ENCODE peak calls at places on chromosomes 2 and 18, in nine cellular contexts. One of them, this sample, is unnamed.

GRCh38 chr2:56014075-56014730 is 90.6 kb upstream of the EFEMP1 start:
- DNase-seq in G401: no peak
- DNase-seq in AG09319: no peak
- DNase-seq in NT2/D1: no peak
- DNase-seq in HCT116: no peak
- DNase-seq in posterior cingulate gyrus: no peak
- DNase-seq in naive thymus-derived CD8-positive, alpha-beta T cell: no peak
- DNase-seq in COR-L47: peak
- DNase-seq in M059J: no peak
- DNase-seq in this sample: no peak

GRCh38 chr2:25168256-25169072 is at the start of gene POMC:
- DNase-seq in G401: no peak
- DNase-seq in naive thymus-derived CD8-positive, alpha-beta T cell: peak
- DNase-seq in COR-L47: peak
- DNase-seq in posterior cingulate gyrus: no peak
- DNase-seq in HCT116: no peak
- DNase-seq in NT2/D1: no peak
- DNase-seq in AG09319: no peak
- DNase-seq in M059J: peak
- DNase-seq in this sample: peak

GRCh38 chr18:41767960-41768359 is 187.1 kb upstream of the PIK3C3 start:
- DNase-seq in G401: no peak
- DNase-seq in HCT116: no peak
- DNase-seq in posterior cingulate gyrus: no peak
- DNase-seq in NT2/D1: no peak
- DNase-seq in COR-L47: peak
- DNase-seq in M059J: peak
- DNase-seq in AG09319: no peak
- DNase-seq in naive thymus-derived CD8-positive, alpha-beta T cell: no peak
- DNase-seq in this sample: no peak

GRCh38 chr2:194319222-194319992 is 1337.6 kb upstream of the SLC39A10 start:
- DNase-seq in M059J: no peak
- DNase-seq in COR-L47: no peak
- DNase-seq in naive thymus-derived CD8-positive, alpha-beta T cell: no peak
- DNase-seq in G401: no peak
- DNase-seq in posterior cingulate gyrus: no peak
- DNase-seq in HCT116: peak
- DNase-seq in NT2/D1: no peak
- DNase-seq in AG09319: no peak
- DNase-seq in this sample: no peak

GRCh38 chr2:134287323-134287722 is 33.5 kb downstream of the MGAT5 start:
- DNase-seq in M059J: no peak
- DNase-seq in AG09319: no peak
- DNase-seq in G401: no peak
- DNase-seq in NT2/D1: no peak
- DNase-seq in COR-L47: no peak
- DNase-seq in posterior cingulate gyrus: no peak
- DNase-seq in naive thymus-derived CD8-positive, alpha-beta T cell: no peak
- DNase-seq in HCT116: no peak
- DNase-seq in this sample: no peak

GRCh38 chr2:48228345-48228684 is 301.6 kb upstream of the STON1 start:
- DNase-seq in NT2/D1: no peak
- DNase-seq in HCT116: no peak
- DNase-seq in AG09319: no peak
- DNase-seq in G401: no peak
- DNase-seq in naive thymus-derived CD8-positive, alpha-beta T cell: no peak
- DNase-seq in posterior cingulate gyrus: no peak
- DNase-seq in COR-L47: no peak
- DNase-seq in M059J: no peak
- DNase-seq in this sample: no peak

GRCh38 chr18:24270937-24271380 is 126.7 kb downstream of the OSBPL1A start:
- DNase-seq in AG09319: peak
- DNase-seq in HCT116: no peak
- DNase-seq in NT2/D1: peak
- DNase-seq in M059J: peak
- DNase-seq in G401: peak
- DNase-seq in naive thymus-derived CD8-positive, alpha-beta T cell: no peak
- DNase-seq in COR-L47: no peak
- DNase-seq in posterior cingulate gyrus: no peak
- DNase-seq in this sample: no peak

GRCh38 chr2:75561566-75562512 is 1.1 kb upstream of the EVA1A start:
- DNase-seq in AG09319: no peak
- DNase-seq in HCT116: no peak
- DNase-seq in COR-L47: no peak
- DNase-seq in naive thymus-derived CD8-positive, alpha-beta T cell: no peak
- DNase-seq in G401: no peak
- DNase-seq in posterior cingulate gyrus: no peak
- DNase-seq in M059J: peak
- DNase-seq in NT2/D1: no peak
- DNase-seq in this sample: no peak

GRCh38 chr18:74172697-74173433 is 24.5 kb downstream of the TIMM21 start:
- DNase-seq in G401: no peak
- DNase-seq in COR-L47: no peak
- DNase-seq in HCT116: no peak
- DNase-seq in posterior cingulate gyrus: peak
- DNase-seq in NT2/D1: no peak
- DNase-seq in naive thymus-derived CD8-positive, alpha-beta T cell: no peak
- DNase-seq in M059J: no peak
- DNase-seq in AG09319: no peak
- DNase-seq in this sample: peak

GRCh38 chr2:151560289-151560688 is 150.6 kb downstream of the RIF1 start:
- DNase-seq in naive thymus-derived CD8-positive, alpha-beta T cell: no peak
- DNase-seq in G401: peak
- DNase-seq in NT2/D1: no peak
- DNase-seq in COR-L47: peak
- DNase-seq in HCT116: no peak
- DNase-seq in M059J: peak
- DNase-seq in AG09319: no peak
- DNase-seq in posterior cingulate gyrus: no peak
- DNase-seq in this sample: no peak

GRCh38 chr2:217792611-217793527 is 209.9 kb downstream of the TNS1 start:
- DNase-seq in NT2/D1: no peak
- DNase-seq in posterior cingulate gyrus: no peak
- DNase-seq in COR-L47: no peak
- DNase-seq in M059J: no peak
- DNase-seq in naive thymus-derived CD8-positive, alpha-beta T cell: no peak
- DNase-seq in AG09319: no peak
- DNase-seq in G401: no peak
- DNase-seq in HCT116: no peak
- DNase-seq in this sample: no peak

GRCh38 chr2:237310515-237311114 is 103.3 kb downstream of the COL6A3 start:
- DNase-seq in G401: no peak
- DNase-seq in naive thymus-derived CD8-positive, alpha-beta T cell: no peak
- DNase-seq in COR-L47: no peak
- DNase-seq in AG09319: no peak
- DNase-seq in NT2/D1: no peak
- DNase-seq in HCT116: no peak
- DNase-seq in posterior cingulate gyrus: no peak
- DNase-seq in M059J: no peak
- DNase-seq in this sample: no peak

GRCh38 chr2:9385841-9386240 is 37.5 kb downstream of the ITGB1BP1 start:
- DNase-seq in HCT116: no peak
- DNase-seq in M059J: no peak
- DNase-seq in AG09319: no peak
- DNase-seq in COR-L47: no peak
- DNase-seq in posterior cingulate gyrus: no peak
- DNase-seq in G401: no peak
- DNase-seq in NT2/D1: no peak
- DNase-seq in naive thymus-derived CD8-positive, alpha-beta T cell: no peak
- DNase-seq in this sample: no peak

GRCh38 chr2:197054437-197054836 is 127.9 kb upstream of the PGAP1 start:
- DNase-seq in HCT116: no peak
- DNase-seq in naive thymus-derived CD8-positive, alpha-beta T cell: no peak
- DNase-seq in posterior cingulate gyrus: no peak
- DNase-seq in M059J: peak
- DNase-seq in NT2/D1: no peak
- DNase-seq in G401: no peak
- DNase-seq in AG09319: no peak
- DNase-seq in COR-L47: no peak
- DNase-seq in this sample: no peak

GRCh38 chr2:54657664-54658083 is 65.8 kb upstream of the EML6 start:
- DNase-seq in AG09319: no peak
- DNase-seq in naive thymus-derived CD8-positive, alpha-beta T cell: peak
- DNase-seq in posterior cingulate gyrus: no peak
- DNase-seq in HCT116: peak
- DNase-seq in NT2/D1: peak
- DNase-seq in G401: peak
- DNase-seq in M059J: peak
- DNase-seq in COR-L47: peak
- DNase-seq in this sample: peak

GRCh38 chr18:80247403-80247916 is at the start of gene PARD6G:
- DNase-seq in naive thymus-derived CD8-positive, alpha-beta T cell: peak
- DNase-seq in COR-L47: peak
- DNase-seq in M059J: peak
- DNase-seq in G401: peak
- DNase-seq in posterior cingulate gyrus: peak
- DNase-seq in NT2/D1: no peak
- DNase-seq in HCT116: peak
- DNase-seq in AG09319: peak
- DNase-seq in this sample: peak

GRCh38 chr2:70514612-70515055 is 39.0 kb downstream of the TGFA start:
- DNase-seq in AG09319: no peak
- DNase-seq in HCT116: no peak
- DNase-seq in NT2/D1: no peak
- DNase-seq in M059J: no peak
- DNase-seq in posterior cingulate gyrus: peak
- DNase-seq in COR-L47: peak
- DNase-seq in naive thymus-derived CD8-positive, alpha-beta T cell: no peak
- DNase-seq in G401: peak
- DNase-seq in this sample: peak

GRCh38 chr18:22470511-22471181 is 52.9 kb upstream of the CTAGE1 start:
- DNase-seq in M059J: peak
- DNase-seq in COR-L47: no peak
- DNase-seq in G401: no peak
- DNase-seq in posterior cingulate gyrus: no peak
- DNase-seq in HCT116: no peak
- DNase-seq in naive thymus-derived CD8-positive, alpha-beta T cell: no peak
- DNase-seq in AG09319: no peak
- DNase-seq in NT2/D1: no peak
- DNase-seq in this sample: no peak

GRCh38 chr2:3041841-3042600 is 335.6 kb downstream of the EIPR1 start:
- DNase-seq in AG09319: no peak
- DNase-seq in posterior cingulate gyrus: no peak
- DNase-seq in HCT116: no peak
- DNase-seq in NT2/D1: no peak
- DNase-seq in naive thymus-derived CD8-positive, alpha-beta T cell: no peak
- DNase-seq in COR-L47: no peak
- DNase-seq in M059J: no peak
- DNase-seq in G401: no peak
- DNase-seq in this sample: no peak

GRCh38 chr18:79385749-79386341 is 9.9 kb upstream of the NFATC1 start:
- DNase-seq in M059J: no peak
- DNase-seq in HCT116: no peak
- DNase-seq in naive thymus-derived CD8-positive, alpha-beta T cell: no peak
- DNase-seq in posterior cingulate gyrus: peak
- DNase-seq in NT2/D1: no peak
- DNase-seq in G401: no peak
- DNase-seq in AG09319: no peak
- DNase-seq in COR-L47: no peak
- DNase-seq in this sample: no peak

GRCh38 chr2:102664439-102665042 is 45.2 kb downstream of the SLC9A2 start:
- DNase-seq in COR-L47: no peak
- DNase-seq in HCT116: peak
- DNase-seq in posterior cingulate gyrus: no peak
- DNase-seq in M059J: peak
- DNase-seq in G401: no peak
- DNase-seq in naive thymus-derived CD8-positive, alpha-beta T cell: no peak
- DNase-seq in AG09319: no peak
- DNase-seq in NT2/D1: no peak
- DNase-seq in this sample: peak

GRCh38 chr18:79657342-79657996 is 22.1 kb upstream of the CTDP1 start:
- DNase-seq in G401: no peak
- DNase-seq in HCT116: no peak
- DNase-seq in M059J: peak
- DNase-seq in NT2/D1: no peak
- DNase-seq in COR-L47: peak
- DNase-seq in posterior cingulate gyrus: no peak
- DNase-seq in naive thymus-derived CD8-positive, alpha-beta T cell: no peak
- DNase-seq in AG09319: no peak
- DNase-seq in this sample: no peak

GRCh38 chr2:148565272-148565894 is 79.2 kb upstream of the EPC2 start:
- DNase-seq in naive thymus-derived CD8-positive, alpha-beta T cell: no peak
- DNase-seq in M059J: peak
- DNase-seq in COR-L47: no peak
- DNase-seq in posterior cingulate gyrus: no peak
- DNase-seq in HCT116: no peak
- DNase-seq in NT2/D1: no peak
- DNase-seq in G401: no peak
- DNase-seq in AG09319: no peak
- DNase-seq in this sample: peak

GRCh38 chr2:237968048-237968862 is 1.4 kb downstream of the UBE2F start:
- DNase-seq in posterior cingulate gyrus: no peak
- DNase-seq in naive thymus-derived CD8-positive, alpha-beta T cell: peak
- DNase-seq in M059J: no peak
- DNase-seq in G401: peak
- DNase-seq in NT2/D1: no peak
- DNase-seq in AG09319: peak
- DNase-seq in COR-L47: no peak
- DNase-seq in HCT116: no peak
- DNase-seq in this sample: no peak